ENCODE peak calls at places on chromosomes 12 and 14, in nine cellular contexts. Q is GM20000, S is cardiac fibroblast, Y is endothelial cell, B is HCT116, C is body of pancreas, V is pancreas, A is progenitor cell of endocrine pancreas, D is fibroblast of the aortic adventitia. L is an unnamed sample.

GRCh38 chr12:58564721-58565120 is 355.6 kb downstream of the LRIG3 start:
- DNase-seq in Q (no peak), B (no peak), D (peak), A (no peak), V (no peak), C (no peak), S (no peak), Y (no peak), L (no peak)

GRCh38 chr14:57261604-57262003 is 7.1 kb downstream of the EXOC5 start:
- DNase-seq in D (no peak), C (no peak), V (no peak), S (no peak), A (no peak), Q (no peak), B (no peak), Y (no peak), L (no peak)

GRCh38 chr12:27828196-27828595 is 48.2 kb upstream of the MANSC4 start:
- DNase-seq in D (no peak), Y (no peak), Q (no peak), A (no peak), S (no peak), B (no peak), C (no peak), V (no peak), L (no peak)

GRCh38 chr14:61126083-61126962 is 145.3 kb downstream of the SLC38A6 start:
- DNase-seq in D (no peak), S (peak), C (no peak), Q (no peak), Y (no peak), A (no peak), B (no peak), V (no peak), L (no peak)

GRCh38 chr14:99515301-99516155 is 34.3 kb downstream of the CCNK start:
- DNase-seq in C (peak), B (no peak), V (peak), A (no peak), D (no peak), Y (no peak), Q (no peak), S (no peak), L (no peak)

GRCh38 chr14:38135096-38135495 is 72.6 kb upstream of the SSTR1 start:
- DNase-seq in Q (no peak), D (no peak), A (no peak), S (no peak), C (no peak), B (no peak), V (no peak), Y (no peak), L (no peak)

GRCh38 chr12:121812320-121812871 is 8.6 kb downstream of the SETD1B start:
- DNase-seq in S (peak), D (peak), Q (peak), Y (peak), B (no peak), V (peak), A (no peak), C (peak), L (no peak)

GRCh38 chr12:44317651-44318126 is 481.8 kb downstream of the TMEM117 start:
- DNase-seq in V (no peak), Y (no peak), Q (peak), D (peak), B (peak), A (no peak), S (peak), C (no peak), L (no peak)

GRCh38 chr12:102480401-102480800 is at the start of gene IGF1:
- DNase-seq in D (peak), A (no peak), Q (no peak), C (no peak), B (no peak), Y (peak), V (no peak), S (peak), L (no peak)

GRCh38 chr14:95979339-95980042 is 59.7 kb upstream of the C14orf132 start:
- DNase-seq in V (no peak), D (no peak), A (no peak), Y (no peak), B (no peak), Q (no peak), C (no peak), S (no peak), L (no peak)

GRCh38 chr14:68585690-68586089 is 207.2 kb downstream of the ZFP36L1 start:
- DNase-seq in S (no peak), A (no peak), Y (no peak), B (no peak), Q (no peak), D (no peak), V (no peak), C (no peak), L (no peak)

GRCh38 chr12:93177208-93178153 is 200.2 kb upstream of the NUDT4 start:
- DNase-seq in C (no peak), D (peak), S (peak), B (no peak), V (no peak), Q (no peak), Y (no peak), A (no peak), L (no peak)

GRCh38 chr12:131061041-131061806 is 107.5 kb downstream of the ADGRD1 start:
- DNase-seq in D (no peak), Q (no peak), S (no peak), A (no peak), V (no peak), C (no peak), Y (no peak), B (no peak), L (no peak)

GRCh38 chr14:26775765-26776577 is 178.1 kb upstream of the NOVA1 start:
- DNase-seq in Q (no peak), D (peak), B (no peak), Y (no peak), C (no peak), S (peak), V (no peak), A (no peak), L (no peak)

GRCh38 chr12:89245090-89245489 is 107.2 kb downstream of the DUSP6 start:
- DNase-seq in C (no peak), V (no peak), B (no peak), A (no peak), Q (no peak), S (no peak), Y (no peak), D (peak), L (no peak)

GRCh38 chr14:92564361-92565039 is 50.9 kb downstream of the RIN3 start:
- DNase-seq in Q (no peak), S (no peak), B (no peak), A (no peak), Y (no peak), D (no peak), C (no peak), V (no peak), L (no peak)

GRCh38 chr14:29126361-29126760 is 359.8 kb downstream of the FOXG1 start:
- DNase-seq in Q (no peak), Y (no peak), C (no peak), V (no peak), D (no peak), B (no peak), A (no peak), S (no peak), L (no peak)

GRCh38 chr14:56293506-56293905 is 175.3 kb downstream of the PELI2 start:
- DNase-seq in V (no peak), A (no peak), D (no peak), C (no peak), B (no peak), S (no peak), Q (no peak), Y (no peak), L (no peak)

GRCh38 chr12:57214398-57214781 is 2.2 kb upstream of the NXPH4 start:
- DNase-seq in D (peak), B (no peak), A (peak), V (peak), C (peak), S (peak), Y (peak), Q (peak), L (peak)

DNA sequence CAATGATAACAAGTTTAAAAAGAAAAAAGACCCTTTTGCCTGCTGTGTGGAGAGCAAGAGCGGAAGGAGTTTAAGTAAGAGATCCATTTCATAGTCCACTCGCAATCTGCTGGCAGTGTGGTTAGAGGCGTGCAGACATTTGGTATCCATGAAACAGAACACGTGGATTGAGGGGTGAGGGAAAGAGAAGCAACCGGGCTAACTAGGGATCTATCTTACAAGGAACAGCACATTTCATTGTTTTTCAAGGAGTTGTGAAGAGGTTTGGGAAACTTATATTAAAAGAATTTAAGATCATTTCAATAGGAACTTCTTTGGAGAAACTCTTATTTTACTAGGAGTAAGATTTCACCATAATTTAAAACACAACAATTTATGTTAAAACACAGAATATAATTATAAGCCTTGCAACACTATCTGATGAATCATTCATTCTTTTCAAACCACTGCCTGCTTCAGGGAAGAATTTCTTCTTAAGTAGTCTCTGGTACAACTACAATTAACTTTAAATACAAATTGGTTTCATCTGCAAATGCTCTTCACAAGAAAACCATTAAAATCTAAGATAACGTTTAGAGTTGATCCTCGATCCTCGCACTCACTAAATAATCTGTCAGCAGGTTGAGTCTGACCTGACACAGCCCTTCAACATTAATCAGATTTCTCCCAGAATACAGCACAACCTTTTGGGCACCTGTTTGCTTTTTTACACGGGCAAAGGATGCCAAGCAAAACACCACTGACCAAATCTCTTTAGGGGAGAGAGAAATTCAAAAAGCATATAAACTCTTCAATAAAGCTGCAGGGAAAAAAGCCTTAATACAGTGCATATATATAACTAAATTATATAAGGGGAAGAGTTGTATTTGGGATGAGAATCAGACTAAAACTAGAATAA is 27.4 kb downstream of the PPTC7 start:
- DNase-seq in V (no peak), Q (no peak), Y (no peak), S (peak), A (no peak), C (no peak), B (no peak), D (peak), L (no peak)
- TF ChIP-seq CTCF in V (no peak), Q (no peak), Y (no peak), S (no peak), A (no peak), C (no peak), B (no peak), D (no peak), L (no peak)

DNA sequence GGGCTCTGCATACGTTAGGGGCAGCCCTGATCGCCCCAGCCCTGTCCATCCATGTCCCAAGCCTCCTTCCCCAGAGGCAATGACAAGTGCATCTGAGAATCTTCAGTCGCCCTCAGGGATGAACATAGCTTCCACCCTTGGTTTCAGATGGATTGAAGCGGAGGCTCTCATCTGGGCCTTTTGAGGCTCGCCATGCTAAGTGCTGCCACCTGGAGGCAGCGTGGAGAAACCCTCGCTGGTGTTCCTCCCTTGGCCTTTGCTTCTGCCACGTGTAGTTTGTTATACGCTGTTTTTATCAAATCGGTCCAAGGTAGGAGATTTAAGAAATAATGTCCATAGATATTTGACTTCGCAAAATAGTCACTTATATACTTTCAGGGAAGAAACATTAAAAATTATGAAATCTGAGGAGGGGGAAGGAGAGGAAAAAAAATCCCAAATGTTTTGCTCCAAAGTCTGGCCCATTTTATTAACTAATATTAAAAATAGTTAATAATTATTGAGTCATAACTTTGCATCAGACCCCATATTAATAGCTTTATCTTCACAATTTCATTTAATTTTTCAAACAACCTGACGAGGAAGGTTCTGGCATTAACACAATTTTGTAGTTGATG is 28.8 kb upstream of the LRRC10 start:
- DNase-seq in B (peak), S (peak), Y (peak), D (peak), V (peak), A (peak), C (peak), Q (peak), L (peak)
- TF ChIP-seq CTCF in B (peak), S (peak), Y (peak), D (peak), V (peak), A (peak), C (peak), Q (peak), L (peak)

DNA sequence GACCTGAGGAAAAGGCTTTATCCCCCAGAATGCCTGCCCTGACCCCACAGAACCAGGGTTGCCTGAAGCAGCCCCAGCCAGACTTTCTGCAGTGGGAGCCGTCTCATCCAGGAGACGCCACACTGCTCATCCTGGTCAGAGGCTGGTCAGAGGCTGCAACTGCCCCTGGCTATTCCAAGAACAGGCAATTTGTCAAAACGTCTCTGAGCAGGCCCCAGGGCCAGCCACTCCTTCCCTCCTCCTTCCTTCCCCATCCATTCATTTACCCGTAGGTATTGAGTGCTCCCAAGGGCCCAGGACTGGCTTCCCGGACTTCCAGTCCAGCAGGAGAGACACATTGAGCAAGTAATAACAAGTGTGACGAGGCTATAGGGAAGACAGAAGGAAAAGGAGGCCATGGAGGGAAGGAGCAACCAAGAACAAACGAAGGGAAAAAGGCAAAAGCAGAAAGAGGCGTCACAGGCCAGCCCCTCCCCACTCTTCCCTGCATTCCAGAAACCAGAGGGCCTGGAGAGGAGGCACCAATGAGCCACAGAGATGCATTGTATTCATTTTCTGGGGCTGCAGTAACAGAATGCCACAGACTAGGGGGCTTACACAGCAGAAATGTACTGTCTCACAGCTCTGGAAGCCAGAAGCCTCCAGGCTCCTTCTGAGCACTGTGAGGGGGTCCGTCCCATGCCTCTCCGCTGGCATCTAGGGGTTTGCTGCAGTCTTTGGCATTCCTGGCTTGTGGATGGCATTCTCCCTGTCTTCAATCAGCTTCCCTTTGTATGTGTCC is 21.0 kb upstream of the CD9 start:
- DNase-seq in V (no peak), S (peak), Q (no peak), A (no peak), B (no peak), D (no peak), C (no peak), Y (no peak), L (no peak)
- TF ChIP-seq CTCF in V (no peak), S (peak), Q (no peak), A (peak), B (no peak), D (peak), C (no peak), Y (no peak), L (no peak)

GRCh38 chr12:48106574-48107251 is 834 bp upstream of the SENP1 start:
- DNase-seq in Y (no peak), A (no peak), B (no peak), C (no peak), Q (no peak), D (no peak), S (no peak), V (no peak), L (no peak)

GRCh38 chr12:48104531-48104930 is 1.3 kb downstream of the SENP1 start:
- DNase-seq in Y (no peak), D (no peak), Q (no peak), C (no peak), B (no peak), S (no peak), V (no peak), A (no peak), L (no peak)

GRCh38 chr12:48107252-48107613 is 1.4 kb upstream of the SENP1 start:
- DNase-seq in B (no peak), V (no peak), Y (no peak), Q (no peak), S (no peak), A (no peak), C (no peak), D (no peak), L (no peak)

GRCh38 chr12:48105321-48105866 is 485 bp downstream of the SENP1 start:
- DNase-seq in Y (no peak), D (peak), V (no peak), B (no peak), A (no peak), S (no peak), C (no peak), Q (no peak), L (peak)

DNA sequence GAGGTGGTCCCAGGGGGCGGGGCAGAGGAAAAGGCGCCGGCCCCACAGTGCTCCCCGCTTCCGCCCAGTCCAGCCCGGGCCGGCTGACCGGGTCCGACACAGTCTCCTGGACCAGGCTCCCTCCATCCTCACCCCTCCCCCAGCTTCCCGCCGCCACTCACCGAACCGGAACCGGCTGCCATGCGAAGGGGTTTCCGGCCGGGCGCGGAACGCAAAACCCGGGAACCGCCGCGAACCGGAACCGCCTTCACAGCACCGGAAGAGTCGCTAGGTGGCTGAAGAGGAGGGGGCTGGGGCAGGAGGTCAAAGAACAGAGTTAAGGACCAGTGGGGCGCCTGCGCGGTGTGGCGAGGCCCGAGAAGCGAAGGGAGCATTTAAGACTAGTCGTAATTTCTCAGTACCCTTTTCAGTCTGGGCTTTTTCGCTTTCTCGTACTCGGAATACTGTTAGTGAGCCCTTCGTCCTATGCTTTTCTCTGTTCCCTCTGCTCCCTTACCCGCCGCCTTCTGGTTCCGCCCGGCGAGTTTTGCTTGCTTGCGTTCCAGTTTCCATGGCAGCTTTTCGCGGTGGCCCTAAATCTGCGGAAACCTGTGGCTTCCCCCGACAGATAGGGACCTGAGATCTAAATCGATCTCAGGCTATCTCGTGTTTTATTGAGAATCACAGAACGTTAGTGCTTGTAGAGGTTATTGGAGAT is at the start of gene SENP1:
- DNase-seq in Y (peak), V (peak), B (peak), Q (peak), C (peak), D (peak), S (peak), A (peak), L (peak)
- TF ChIP-seq CTCF in Y (no peak), V (peak), B (no peak), Q (no peak), C (peak), D (peak), S (peak), A (peak), L (no peak)

GRCh38 chr14:69708586-69709169 is 58.3 kb upstream of the SRSF5 start:
- DNase-seq in A (no peak), Q (no peak), V (no peak), S (no peak), B (no peak), Y (no peak), D (no peak), C (no peak), L (no peak)
- TF ChIP-seq CTCF in A (peak), Q (no peak), V (no peak), S (peak), B (no peak), Y (no peak), D (peak), C (no peak), L (no peak)

DNA sequence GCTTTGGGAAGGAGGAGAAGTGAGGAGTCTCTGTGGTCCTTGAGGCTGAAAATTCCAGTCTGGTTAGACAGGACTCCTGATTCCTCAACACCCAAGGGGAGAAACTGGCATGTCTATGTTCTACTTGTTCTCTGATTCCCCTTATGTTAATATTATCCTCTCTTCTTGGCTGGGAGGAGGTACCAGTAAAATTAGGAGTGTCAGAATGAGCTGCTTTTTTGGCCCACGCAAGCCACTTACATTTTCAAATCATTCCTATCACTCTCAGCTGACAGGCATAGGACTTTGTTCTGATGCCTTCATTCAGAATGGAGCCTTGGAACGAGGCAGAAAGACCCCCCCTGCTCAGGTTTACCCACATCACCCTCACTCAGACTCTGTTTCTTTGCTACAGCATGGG is 1077.2 kb downstream of the BCL11B start:
- DNase-seq in D (no peak), Y (no peak), C (no peak), B (no peak), S (no peak), Q (no peak), V (no peak), A (no peak), L (no peak)
- TF ChIP-seq CTCF in D (no peak), Y (no peak), C (no peak), B (no peak), S (no peak), Q (no peak), V (no peak), A (no peak), L (no peak)

DNA sequence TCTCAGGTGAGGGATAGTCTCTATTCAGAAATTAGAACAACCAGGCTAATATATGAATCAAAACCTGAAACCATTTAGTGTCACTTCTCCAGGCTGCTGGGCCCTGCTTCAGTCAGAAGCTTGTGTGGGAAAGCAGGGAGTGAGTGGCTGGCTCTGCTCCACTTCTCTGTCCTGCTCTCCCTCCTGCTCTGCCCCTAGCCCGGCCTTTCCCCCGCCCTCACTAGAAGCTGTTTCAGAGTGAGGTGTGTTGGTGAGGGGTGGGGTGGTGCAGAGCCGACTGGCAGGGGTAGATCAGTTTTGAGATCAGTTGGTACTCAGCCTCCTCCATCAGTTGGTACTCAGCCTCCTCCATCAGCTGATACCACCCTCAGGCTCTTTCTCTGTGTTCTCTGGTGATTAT is 7.0 kb upstream of the PPP1R1A start:
- DNase-seq in Q (no peak), D (no peak), C (no peak), S (no peak), V (no peak), B (no peak), Y (no peak), A (no peak), L (no peak)
- TF ChIP-seq CTCF in Q (no peak), D (no peak), C (no peak), S (no peak), V (no peak), B (no peak), Y (no peak), A (no peak), L (no peak)

L was measured in mesothelial cell of epicardium.